ENCODE peak calls at places on chromosomes 16 and 17, in eight cellular contexts. I is AG10803, P is fibroblast of the aortic adventitia, F is testis, K is endodermal cell, V is psoas muscle, Z is cardiac fibroblast, J is adrenal gland. T is an unnamed sample.

GRCh38 chr16:77825196-77825595 is 36.8 kb downstream of the VAT1L start:
- DNase-seq in I (no peak), P (no peak), F (no peak), K (no peak), V (no peak), Z (no peak), J (no peak), T (no peak)

GRCh38 chr17:77423589-77424451 is 283.1 kb downstream of the SEC14L1 start:
- DNase-seq in I (peak; percentile 98), P (peak; percentile 99), F (peak; percentile 92), K (no peak), V (peak; percentile 95), Z (peak; percentile 96), J (peak; percentile 98), T (peak; percentile 98)

GRCh38 chr16:819336-819735 is 18.8 kb upstream of the GNG13 start:
- DNase-seq in I (no peak), P (no peak), F (no peak), K (no peak), V (no peak), Z (no peak), J (no peak), T (no peak)

GRCh38 chr16:87956771-87957279 is 5.6 kb downstream of the BANP start:
- DNase-seq in I (peak; percentile 49), P (peak; percentile 80), F (no peak), K (peak; percentile 48), V (no peak), Z (peak; percentile 65), J (no peak), T (no peak)

GRCh38 chr17:37342589-37342988 is 33.2 kb upstream of the C17orf78 start:
- DNase-seq in I (no peak), P (no peak), F (no peak), K (no peak), V (no peak), Z (no peak), J (no peak), T (no peak)

GRCh38 chr16:76500006-76500405 is 222.8 kb downstream of the CNTNAP4 start:
- DNase-seq in I (no peak), P (no peak), F (no peak), K (no peak), V (no peak), Z (no peak), J (no peak), T (no peak)

GRCh38 chr16:26051078-26051477 is 359.3 kb downstream of the HS3ST4 start:
- DNase-seq in I (no peak), P (no peak), F (no peak), K (peak; percentile 84), V (no peak), Z (no peak), J (no peak), T (no peak)

GRCh38 chr17:74527756-74528155 is 3.5 kb downstream of the CD300LB start:
- DNase-seq in I (no peak), P (no peak), F (no peak), K (no peak), V (no peak), Z (no peak), J (no peak), T (peak; percentile 9)

GRCh38 chr17:34306466-34306865 is 12.8 kb upstream of the CCL8 start:
- DNase-seq in I (peak; percentile 75), P (peak; percentile 94), F (peak; percentile 46), K (peak; percentile 86), V (no peak), Z (peak; percentile 94), J (peak; percentile 58), T (peak; percentile 72)

GRCh38 chr16:20344630-20345029 is 7.9 kb downstream of the UMOD start:
- DNase-seq in I (no peak), P (no peak), F (no peak), K (no peak), V (no peak), Z (no peak), J (no peak), T (no peak)

GRCh38 chr17:66383353-66383752 is 80.9 kb downstream of the PRKCA start:
- DNase-seq in I (peak; percentile 95), P (peak; percentile 99), F (no peak), K (no peak), V (no peak), Z (peak; percentile 87), J (no peak), T (no peak)

GRCh38 chr17:47213540-47213939 is 4.4 kb downstream of the MYL4 start:
- DNase-seq in I (no peak), P (no peak), F (no peak), K (no peak), V (no peak), Z (no peak), J (no peak), T (no peak)

GRCh38 chr17:34313164-34313563 is 6.1 kb upstream of the CCL8 start:
- DNase-seq in I (peak; percentile 89), P (peak; percentile 77), F (no peak), K (no peak), V (no peak), Z (peak; percentile 78), J (no peak), T (no peak)

GRCh38 chr16:88194397-88195020 is 188.2 kb upstream of the ZNF469 start:
- DNase-seq in I (peak; percentile 73), P (no peak), F (no peak), K (no peak), V (peak; percentile 80), Z (no peak), J (peak; percentile 68), T (peak; percentile 50)

GRCh38 chr16:71345031-71345430 is 13.5 kb upstream of the CALB2 start:
- DNase-seq in I (no peak), P (no peak), F (no peak), K (no peak), V (no peak), Z (no peak), J (no peak), T (no peak)
- TF ChIP-seq CTCF in I (no peak), P (no peak), F (no peak), K (no peak), V (no peak), Z (no peak), J (no peak), T (no peak)

GRCh38 chr17:27751166-27751565 is 49.2 kb downstream of the NOS2 start:
- DNase-seq in I (no peak), P (no peak), F (no peak), K (no peak), V (no peak), Z (no peak), J (no peak), T (no peak)

GRCh38 chr17:27751622-27752490 is 48.5 kb downstream of the NOS2 start:
- DNase-seq in I (no peak), P (no peak), F (no peak), K (no peak), V (no peak), Z (no peak), J (no peak), T (no peak)

GRCh38 chr17:27747462-27748359 is 52.6 kb downstream of the NOS2 start:
- DNase-seq in I (no peak), P (no peak), F (no peak), K (peak; percentile 91), V (no peak), Z (no peak), J (no peak), T (no peak)

GRCh38 chr17:27746881-27747280 is 53.4 kb downstream of the NOS2 start:
- DNase-seq in I (no peak), P (no peak), F (no peak), K (no peak), V (no peak), Z (no peak), J (no peak), T (no peak)

DNA sequence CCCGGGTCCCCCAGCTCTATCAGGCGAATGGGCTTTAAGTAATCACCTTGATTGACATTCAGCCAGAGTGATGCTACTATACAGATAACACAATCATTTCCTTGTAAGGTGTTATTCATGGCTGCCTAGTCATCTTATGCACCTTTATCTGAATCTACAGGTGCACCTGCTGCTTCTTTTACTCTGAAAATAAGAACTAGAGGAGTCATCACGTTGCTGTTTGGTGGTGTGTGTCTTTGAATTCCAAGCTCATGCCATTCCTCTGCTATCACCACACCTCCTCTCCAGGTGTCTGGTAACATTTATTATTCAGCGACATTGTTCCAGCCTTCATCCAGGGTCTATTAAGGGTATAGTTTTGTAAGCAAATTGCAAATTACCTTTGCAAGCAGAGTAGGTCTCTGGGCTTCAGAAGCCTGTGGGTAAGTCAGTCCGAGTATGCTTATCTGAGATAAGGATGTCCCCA is 51.9 kb downstream of the NOS2 start:
- DNase-seq in I (no peak), P (no peak), F (no peak), K (no peak), V (no peak), Z (no peak), J (no peak), T (no peak)
- TF ChIP-seq CTCF in I (no peak), P (no peak), F (no peak), K (no peak), V (no peak), Z (no peak), J (no peak), T (no peak)

DNA sequence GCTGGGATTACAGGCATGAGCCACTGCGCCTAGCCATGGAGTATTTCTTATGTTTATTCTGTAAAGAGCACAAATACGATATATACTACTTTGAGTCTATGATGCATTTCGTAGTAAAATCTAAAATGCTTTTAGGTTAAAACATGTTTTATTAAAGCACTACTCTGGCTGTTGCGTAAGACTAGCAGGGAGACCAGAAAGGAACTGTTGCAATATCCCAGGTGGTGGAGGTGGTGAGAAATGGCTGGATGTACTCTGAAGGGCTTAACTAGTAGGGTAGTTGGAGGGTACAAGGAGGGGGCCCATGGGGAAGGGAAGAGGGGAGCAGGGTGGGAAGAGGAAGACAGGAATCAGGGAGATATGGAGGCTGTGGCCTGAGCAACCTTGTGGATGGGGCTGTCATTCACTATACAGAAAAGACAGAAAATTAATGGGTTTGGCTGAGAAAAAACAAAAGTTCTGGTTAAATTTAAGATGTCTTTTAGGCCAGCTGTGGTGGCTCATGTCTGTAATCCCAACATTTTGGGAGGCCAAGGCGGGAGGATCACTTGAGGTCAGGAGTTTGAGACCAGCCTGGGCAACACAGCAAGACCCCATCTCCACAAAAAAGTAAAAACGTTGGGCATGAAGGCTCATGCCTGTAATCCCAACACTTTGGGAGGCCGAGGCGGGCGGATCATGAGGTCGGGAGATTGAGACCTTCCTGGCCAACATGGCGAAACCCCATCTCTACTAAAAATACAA is 35.8 kb downstream of the ST3GAL2 start:
- DNase-seq in I (peak; percentile 38), P (peak; percentile 54), F (no peak), K (no peak), V (no peak), Z (peak; percentile 69), J (no peak), T (no peak)
- TF ChIP-seq CTCF in I (no peak), P (no peak), F (no peak), K (no peak), V (no peak), Z (no peak), J (no peak), T (no peak)

DNA sequence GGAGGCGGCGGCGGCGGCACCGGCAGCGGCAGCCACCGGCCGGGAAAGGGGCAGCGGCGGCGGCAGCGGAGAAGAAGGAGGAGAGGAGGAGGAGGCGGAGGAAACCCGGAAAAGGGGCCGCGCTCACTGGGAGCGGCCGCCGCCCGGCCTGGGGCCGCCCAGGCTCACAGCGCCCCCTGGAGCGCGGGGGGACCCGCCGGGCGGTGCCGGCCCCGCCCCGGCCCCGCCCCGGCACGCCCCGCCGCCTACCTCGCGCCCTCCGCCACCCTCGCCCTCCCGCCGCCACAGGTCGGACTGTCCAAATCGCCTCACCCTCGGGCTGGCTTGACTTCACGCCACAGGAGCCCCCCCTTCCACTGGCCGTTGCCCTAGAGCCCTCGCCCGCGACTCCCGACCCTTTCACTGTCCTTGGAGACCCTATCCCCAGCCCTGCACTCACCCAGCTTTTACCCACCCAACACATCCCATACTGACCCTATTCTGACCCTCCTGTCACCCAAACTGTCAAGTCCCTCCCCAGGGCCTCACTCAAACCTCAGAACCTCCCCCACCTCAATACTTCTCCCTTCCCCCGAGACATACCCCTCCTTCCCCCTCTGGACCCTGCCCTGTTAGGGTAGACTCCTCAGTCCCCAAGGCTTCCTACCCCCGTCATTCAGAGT is at the start of gene CSNK2A2:
- DNase-seq in I (peak; percentile 71), P (peak; percentile 60), F (peak; percentile 78), K (peak; percentile 83), V (peak; percentile 88), Z (peak; percentile 62), J (peak; percentile 63), T (peak; percentile 72)
- TF ChIP-seq CTCF in I (peak; percentile 15), P (peak; percentile 12), F (peak; percentile 8), K (no peak), V (peak; percentile 61), Z (no peak), J (no peak), T (no peak)